ENCODE peak calls at places on chromosome 20, in four cellular contexts. One of them, this sample, is unnamed.

GRCh38 chr20:34943808-34944568 is 11.6 kb downstream of the GSS start:
- DNase-seq in HepG2: no peak
- DNase-seq in WTC11: no peak
- DNase-seq in K562: no peak
- DNase-seq in this sample: no peak

GRCh38 chr20:49568491-49569151 is 684 bp upstream of the PTGIS start:
- DNase-seq in HepG2: no peak
- DNase-seq in WTC11: peak
- DNase-seq in K562: no peak
- DNase-seq in this sample: no peak

GRCh38 chr20:39893013-39893685 is 795.9 kb downstream of the MAFB start:
- DNase-seq in K562: no peak
- DNase-seq in HepG2: no peak
- DNase-seq in WTC11: no peak
- DNase-seq in this sample: no peak

GRCh38 chr20:32707691-32708581 is 34.2 kb upstream of the C20orf203 start:
- DNase-seq in HepG2: no peak
- DNase-seq in WTC11: no peak
- DNase-seq in K562: no peak
- DNase-seq in this sample: no peak

GRCh38 chr20:16462711-16463110 is 110.5 kb downstream of the KIF16B start:
- DNase-seq in HepG2: no peak
- DNase-seq in K562: peak
- DNase-seq in WTC11: peak
- DNase-seq in this sample: no peak

GRCh38 chr20:14334306-14334930 is 3.0 kb downstream of the FLRT3 start:
- DNase-seq in HepG2: peak
- DNase-seq in K562: no peak
- DNase-seq in WTC11: peak
- DNase-seq in this sample: peak

GRCh38 chr20:53129557-53129956 is 157.4 kb downstream of the TSHZ2 start:
- DNase-seq in HepG2: no peak
- DNase-seq in WTC11: no peak
- DNase-seq in K562: no peak
- DNase-seq in this sample: no peak

GRCh38 chr20:53292347-53292746 is 301.3 kb downstream of the ZNF217 start:
- DNase-seq in HepG2: no peak
- DNase-seq in K562: no peak
- DNase-seq in WTC11: no peak
- DNase-seq in this sample: no peak

GRCh38 chr20:48448601-48449384 is 379.0 kb downstream of the PREX1 start:
- DNase-seq in K562: no peak
- DNase-seq in HepG2: no peak
- DNase-seq in WTC11: no peak
- DNase-seq in this sample: no peak

GRCh38 chr20:39849664-39850063 is 839.4 kb downstream of the MAFB start:
- DNase-seq in K562: no peak
- DNase-seq in WTC11: no peak
- DNase-seq in HepG2: no peak
- DNase-seq in this sample: no peak

GRCh38 chr20:58109918-58110635 is 118.4 kb downstream of the ANKRD60 start:
- DNase-seq in HepG2: no peak
- DNase-seq in K562: no peak
- DNase-seq in WTC11: no peak
- DNase-seq in this sample: no peak

GRCh38 chr20:13809855-13810254 is 25.0 kb downstream of the NDUFAF5 start:
- DNase-seq in WTC11: no peak
- DNase-seq in K562: no peak
- DNase-seq in HepG2: no peak
- DNase-seq in this sample: no peak

GRCh38 chr20:14067631-14068030 is 72.3 kb downstream of the MACROD2 start:
- DNase-seq in WTC11: no peak
- DNase-seq in K562: no peak
- DNase-seq in HepG2: no peak
- DNase-seq in this sample: no peak

GRCh38 chr20:36792422-36792821 is 18.9 kb upstream of the DSN1 start:
- DNase-seq in HepG2: peak
- DNase-seq in K562: peak
- DNase-seq in WTC11: peak
- DNase-seq in this sample: peak

GRCh38 chr20:32786059-32786760 is 24.0 kb downstream of the DNMT3B start:
- DNase-seq in K562: no peak
- DNase-seq in WTC11: no peak
- DNase-seq in HepG2: no peak
- DNase-seq in this sample: no peak

GRCh38 chr20:25987073-25987927 is 290.6 kb upstream of the ZNF337 start:
- DNase-seq in K562: peak
- DNase-seq in WTC11: peak
- DNase-seq in HepG2: no peak
- DNase-seq in this sample: no peak

GRCh38 chr20:57918546-57918945 is 208.7 kb upstream of the PMEPA1 start:
- DNase-seq in HepG2: no peak
- DNase-seq in WTC11: no peak
- DNase-seq in K562: no peak
- DNase-seq in this sample: no peak

GRCh38 chr20:7943891-7944290 is 3.6 kb upstream of the HAO1 start:
- DNase-seq in HepG2: no peak
- DNase-seq in K562: no peak
- DNase-seq in WTC11: no peak
- DNase-seq in this sample: no peak

GRCh38 chr20:44089987-44090674 is 96.9 kb downstream of the JPH2 start:
- DNase-seq in HepG2: peak
- DNase-seq in WTC11: no peak
- DNase-seq in K562: peak
- DNase-seq in this sample: peak

GRCh38 chr20:2603816-2604505 is 48.5 kb upstream of the NOP56 start:
- DNase-seq in WTC11: no peak
- DNase-seq in K562: no peak
- DNase-seq in HepG2: no peak
- DNase-seq in this sample: no peak

GRCh38 chr20:50689864-50690263 is 1.5 kb downstream of the RIPOR3 start:
- DNase-seq in K562: no peak
- DNase-seq in WTC11: no peak
- DNase-seq in HepG2: no peak
- DNase-seq in this sample: no peak

GRCh38 chr20:59333260-59333845 is 32.9 kb downstream of the EDN3 start:
- DNase-seq in HepG2: no peak
- DNase-seq in K562: no peak
- DNase-seq in WTC11: no peak
- DNase-seq in this sample: no peak

GRCh38 chr20:59335401-59335800 is 35.0 kb downstream of the EDN3 start:
- DNase-seq in HepG2: no peak
- DNase-seq in K562: no peak
- DNase-seq in WTC11: no peak
- DNase-seq in this sample: no peak

GRCh38 chr20:59331721-59332329 is 31.4 kb downstream of the EDN3 start:
- DNase-seq in K562: no peak
- DNase-seq in WTC11: no peak
- DNase-seq in HepG2: no peak
- DNase-seq in this sample: no peak

GRCh38 chr20:59334616-59335300 is 34.3 kb downstream of the EDN3 start:
- DNase-seq in HepG2: no peak
- DNase-seq in K562: no peak
- DNase-seq in WTC11: no peak
- DNase-seq in this sample: no peak

GRCh38 chr20:59333928-59334327 is 33.5 kb downstream of the EDN3 start:
- DNase-seq in WTC11: no peak
- DNase-seq in K562: no peak
- DNase-seq in HepG2: no peak
- DNase-seq in this sample: no peak
- TF ChIP-seq ELF4 in WTC11: no peak
- TF ChIP-seq ELF4 in K562: no peak
- TF ChIP-seq ELF4 in HepG2: no peak
- TF ChIP-seq ELF4 in this sample: no peak

GRCh38 chr20:47225458-47225857 is 131.0 kb downstream of the ZMYND8 start:
- DNase-seq in WTC11: no peak
- DNase-seq in HepG2: no peak
- DNase-seq in K562: no peak
- DNase-seq in this sample: no peak

GRCh38 chr20:47227119-47227518 is 129.4 kb downstream of the ZMYND8 start:
- DNase-seq in K562: no peak
- DNase-seq in HepG2: no peak
- DNase-seq in WTC11: no peak
- DNase-seq in this sample: no peak

GRCh38 chr20:47228654-47229053 is 127.8 kb downstream of the ZMYND8 start:
- DNase-seq in HepG2: no peak
- DNase-seq in K562: no peak
- DNase-seq in WTC11: no peak
- DNase-seq in this sample: no peak

GRCh38 chr20:47224857-47225256 is 131.6 kb downstream of the ZMYND8 start:
- DNase-seq in HepG2: no peak
- DNase-seq in WTC11: no peak
- DNase-seq in K562: no peak
- DNase-seq in this sample: no peak

GRCh38 chr20:47227576-47227975 is 128.9 kb downstream of the ZMYND8 start:
- DNase-seq in K562: no peak
- DNase-seq in HepG2: no peak
- DNase-seq in WTC11: no peak
- DNase-seq in this sample: no peak
- TF ChIP-seq SP1 in K562: no peak
- TF ChIP-seq SP1 in HepG2: no peak
- TF ChIP-seq SP1 in WTC11: no peak
- TF ChIP-seq SP1 in this sample: no peak

DNA sequence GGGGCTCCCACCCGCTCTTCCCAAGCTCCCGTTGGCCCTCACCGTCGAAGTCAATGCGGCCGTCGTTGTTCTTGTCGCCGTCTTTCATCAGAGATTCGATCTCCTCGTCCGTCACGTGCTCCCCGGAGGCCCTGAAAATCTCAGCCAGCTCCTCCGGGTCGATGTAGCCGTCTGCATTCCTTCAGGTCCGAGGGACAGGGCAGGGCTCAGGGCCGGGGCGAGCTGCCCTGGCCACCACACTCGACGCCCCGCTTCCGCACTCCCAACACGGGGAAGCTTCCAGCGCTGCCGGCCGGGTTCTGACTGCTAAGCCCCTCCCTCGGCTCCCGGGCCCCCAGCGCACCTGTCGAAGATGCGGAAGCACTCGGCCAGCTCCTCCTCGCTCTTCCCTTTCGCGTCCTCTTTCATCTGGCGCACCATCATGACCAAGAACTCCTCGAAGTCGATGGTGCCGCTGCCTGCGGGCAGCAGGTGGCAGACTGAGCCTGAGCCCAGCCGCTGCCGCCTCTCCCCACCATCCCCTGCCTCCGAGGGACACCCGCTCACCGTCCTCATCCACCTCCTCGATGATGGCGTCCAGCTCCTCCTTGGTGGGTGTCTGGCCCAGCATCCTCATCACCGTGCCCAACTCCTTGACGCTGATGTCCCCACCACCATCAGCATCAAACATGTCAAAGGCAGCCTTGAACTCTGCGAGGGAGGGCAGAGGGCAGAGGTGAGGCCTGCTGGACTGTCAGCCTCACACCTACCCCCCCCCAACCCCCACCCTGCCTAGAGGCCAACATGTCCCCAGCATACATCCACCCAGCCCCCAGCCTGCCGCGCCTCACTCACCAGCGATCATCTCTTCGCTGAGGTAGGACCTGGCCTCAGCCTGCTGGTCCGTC is 2.9 kb downstream of the TNNC2 start:
- DNase-seq in K562: no peak
- DNase-seq in WTC11: peak
- DNase-seq in HepG2: peak
- DNase-seq in this sample: no peak
- TF ChIP-seq ELF4 in K562: no peak
- TF ChIP-seq ELF4 in WTC11: peak
- TF ChIP-seq ELF4 in HepG2: no peak
- TF ChIP-seq ELF4 in this sample: no peak

GRCh38 chr20:1330075-1330830 is 1.3 kb upstream of the SDCBP2 start:
- DNase-seq in WTC11: no peak
- DNase-seq in HepG2: no peak
- DNase-seq in K562: no peak
- DNase-seq in this sample: no peak
- TF ChIP-seq SP1 in WTC11: no peak
- TF ChIP-seq SP1 in HepG2: no peak
- TF ChIP-seq SP1 in K562: no peak
- TF ChIP-seq SP1 in this sample: no peak

DNA sequence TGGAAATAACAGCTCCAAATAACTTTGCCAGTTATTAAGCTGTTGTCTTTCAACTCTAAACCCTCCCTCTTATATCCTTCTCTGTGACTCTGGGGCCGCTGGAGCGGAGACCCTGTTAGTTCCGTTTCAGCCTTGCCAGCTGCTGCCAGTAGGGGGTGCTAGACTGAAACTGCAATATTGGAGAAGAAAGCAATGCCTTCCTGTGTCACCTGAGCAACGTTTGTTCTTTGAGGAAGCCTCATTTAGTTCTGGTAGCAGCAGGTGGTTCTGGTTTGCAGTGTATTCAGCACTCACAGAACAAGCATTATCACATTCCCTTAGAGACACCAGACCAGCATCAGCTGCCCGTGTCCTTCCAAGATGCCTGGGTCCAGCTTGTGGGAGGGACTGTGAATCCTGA is 22.9 kb upstream of the JAG1 start:
- DNase-seq in K562: peak
- DNase-seq in WTC11: peak
- DNase-seq in HepG2: peak
- DNase-seq in this sample: peak
- TF ChIP-seq ELF4 in K562: no peak
- TF ChIP-seq ELF4 in WTC11: no peak
- TF ChIP-seq ELF4 in HepG2: no peak
- TF ChIP-seq ELF4 in this sample: no peak

GRCh38 chr20:63653041-63653973 is at the start of gene STMN3:
- DNase-seq in HepG2: peak
- DNase-seq in WTC11: peak
- DNase-seq in K562: peak
- DNase-seq in this sample: peak
- TF ChIP-seq SP1 in HepG2: no peak
- TF ChIP-seq SP1 in WTC11: peak
- TF ChIP-seq SP1 in K562: peak
- TF ChIP-seq SP1 in this sample: no peak

This sample was measured in HEK293T.